ENCODE peak calls at places on chromosome X, in four cellular contexts. S, E, L and X are unnamed samples.

GRCh38 chrX:47097018-47097417 is 18.8 kb downstream of the RGN start:
- DNase-seq in S (no peak), E (peak), L (no peak), X (no peak)

GRCh38 chrX:51461053-51462050 is 35.0 kb downstream of the NUDT11 start:
- DNase-seq in S (peak), E (peak), L (peak), X (peak)

GRCh38 chrX:95675011-95675410 is 1009.6 kb upstream of the DIAPH2 start:
- DNase-seq in S (no peak), E (no peak), L (no peak), X (no peak)

GRCh38 chrX:109776986-109777385 is 43.9 kb upstream of the ACSL4 start:
- DNase-seq in S (no peak), E (no peak), L (no peak), X (no peak)

GRCh38 chrX:46770817-46771163 is 11.9 kb upstream of the SLC9A7 start:
- DNase-seq in S (no peak), E (no peak), L (no peak), X (no peak)

GRCh38 chrX:129652565-129653169 is 2.1 kb downstream of the APLN start:
- DNase-seq in S (no peak), E (no peak), L (no peak), X (no peak)

GRCh38 chrX:500481-501010 is 113.8 kb upstream of the PPP2R3B start:
- DNase-seq in S (no peak), E (no peak), L (no peak), X (no peak)

GRCh38 chrX:47645530-47645929 is 4.8 kb downstream of the ELK1 start:
- DNase-seq in S (no peak), E (no peak), L (no peak), X (no peak)

GRCh38 chrX:17082831-17083230 is 136.4 kb downstream of the REPS2 start:
- DNase-seq in S (no peak), E (no peak), L (no peak), X (no peak)

GRCh38 chrX:148871422-148872152 is 371.2 kb downstream of the AFF2 start:
- DNase-seq in S (no peak), E (no peak), L (peak), X (no peak)

GRCh38 chrX:19303216-19303880 is 40.4 kb upstream of the PDHA1 start:
- DNase-seq in S (no peak), E (no peak), L (peak), X (no peak)

GRCh38 chrX:125293792-125294780 is 25.6 kb upstream of the TEX13C start:
- DNase-seq in S (no peak), E (no peak), L (no peak), X (no peak)

GRCh38 chrX:56248492-56248891 is 16.3 kb downstream of the KLF8 start:
- DNase-seq in S (peak), E (peak), L (peak), X (peak)

GRCh38 chrX:16577483-16578029 is 72.4 kb upstream of the S100G start:
- DNase-seq in S (no peak), E (no peak), L (no peak), X (no peak)

GRCh38 chrX:49075347-49075746 is 1.5 kb upstream of the PRAF2 start:
- DNase-seq in S (no peak), E (no peak), L (no peak), X (no peak)

GRCh38 chrX:130120321-130120731 is 10.0 kb upstream of the ELF4 start:
- DNase-seq in S (peak), E (no peak), L (peak), X (peak)

DNA sequence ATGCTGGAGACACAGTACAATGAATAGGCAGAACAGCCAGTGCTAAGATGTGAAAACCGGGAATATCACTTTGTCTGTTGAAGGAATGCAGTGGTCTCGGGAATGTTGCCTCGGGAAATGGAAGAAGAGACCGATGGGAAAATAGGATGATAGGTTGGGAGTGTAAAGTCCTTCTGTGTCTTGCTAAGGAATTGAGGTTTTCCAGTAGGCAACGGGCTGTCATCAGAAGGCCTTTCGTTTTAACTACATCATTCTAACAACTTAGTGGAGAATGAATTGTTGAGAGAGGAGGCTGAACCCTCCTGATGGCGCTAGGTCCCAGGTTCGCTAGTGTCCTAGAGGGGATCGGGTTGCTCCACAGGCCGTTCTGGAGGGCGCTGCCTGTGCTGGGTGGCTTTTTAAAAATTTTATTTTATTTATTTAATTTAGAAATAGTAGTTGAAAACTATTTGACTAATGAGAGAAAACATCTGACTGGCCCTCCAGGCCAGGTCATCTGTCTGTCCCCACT is 735 bp downstream of the VBP1 start:
- DNase-seq in S (no peak), E (no peak), L (no peak), X (peak)
- TF ChIP-seq CTCF in S (no peak), E (no peak), L (no peak), X (no peak)

GRCh38 chrX:24372021-24372763 is 11.8 kb downstream of the SUPT20HL1 start:
- DNase-seq in S (no peak), E (no peak), L (no peak), X (peak)
- TF ChIP-seq CTCF in S (no peak), E (no peak), L (no peak), X (no peak)

GRCh38 chrX:124228849-124229248 is 103.6 kb upstream of the TEX13D start:
- DNase-seq in S (no peak), E (no peak), L (no peak), X (no peak)
- TF ChIP-seq CTCF in S (no peak), E (peak), L (no peak), X (no peak)

DNA sequence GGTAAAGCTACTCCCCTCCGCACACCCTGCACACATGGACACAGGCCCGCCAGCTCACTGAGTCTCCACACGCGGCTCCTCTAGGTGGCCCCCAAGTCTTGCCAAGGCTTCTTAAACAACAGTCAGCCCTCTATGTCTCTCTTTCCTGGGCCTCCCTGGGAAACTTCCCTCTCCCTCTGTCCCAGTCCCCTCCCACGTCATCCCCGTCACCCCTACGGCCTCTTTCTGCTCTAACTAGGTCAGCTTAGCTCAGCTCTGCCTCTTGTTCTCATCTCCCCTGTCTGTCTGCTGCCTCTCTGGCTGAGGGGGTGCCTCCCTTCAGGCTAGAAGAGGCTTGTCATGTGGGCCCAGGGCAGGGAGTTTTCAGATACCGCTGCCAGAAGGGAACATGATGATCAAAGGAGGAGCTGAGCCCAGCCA is 38.8 kb downstream of the SEPTIN6 start:
- DNase-seq in S (no peak), E (no peak), L (peak), X (peak)
- TF ChIP-seq CTCF in S (no peak), E (no peak), L (peak), X (no peak)